ENCODE peak calls at places on chromosomes 6 and 20, in four cellular contexts. K is DMS 273 treated with DMSO at 0.1 percent for 48 hours; G is neural progenitor cell; X is effector memory CD4-positive, alpha-beta T cell. H is an unnamed sample.

GRCh38 chr6:105646391-105646867 is 243.5 kb upstream of the PREP start:
- DNase-seq in G (no peak), K (no peak), X (peak), H (peak)

GRCh38 chr6:64376394-64376793 is 740.8 kb downstream of the PHF3 start:
- DNase-seq in G (peak), X (no peak), K (no peak), H (no peak)

GRCh38 chr6:55886185-55886836 is 10.9 kb upstream of the BMP5 start:
- DNase-seq in G (peak), X (no peak), K (no peak), H (no peak)

GRCh38 chr6:31615748-31616147 is 714 bp downstream of the AIF1 start:
- DNase-seq in G (no peak), X (no peak), K (no peak), H (no peak)

GRCh38 chr6:44386929-44387345 is 569 bp upstream of the CDC5L start:
- DNase-seq in X (no peak), K (no peak), G (no peak), H (no peak)

GRCh38 chr20:15976047-15976731 is 597.1 kb downstream of the KIF16B start:
- DNase-seq in X (no peak), K (peak), G (peak), H (no peak)

GRCh38 chr6:25147191-25147590 is 132.0 kb upstream of the CARMIL1 start:
- DNase-seq in K (no peak), G (no peak), X (no peak), H (no peak)

GRCh38 chr6:30321692-30322388 is 4.9 kb upstream of the TRIM39 start:
- DNase-seq in X (no peak), K (no peak), G (peak), H (no peak)

GRCh38 chr20:61810709-61811565 is 254.7 kb downstream of the TAF4 start:
- DNase-seq in X (no peak), G (no peak), K (no peak), H (no peak)

GRCh38 chr20:62387993-62388635 is 1.2 kb downstream of the RPS21 start:
- DNase-seq in G (no peak), K (no peak), X (no peak), H (no peak)

GRCh38 chr6:10598084-10598960 is 77.2 kb downstream of the GCNT2 start:
- DNase-seq in G (no peak), X (no peak), K (no peak), H (no peak)

GRCh38 chr6:157632821-157633220 is 190.2 kb upstream of the SNX9 start:
- DNase-seq in X (no peak), G (no peak), K (no peak), H (no peak)

GRCh38 chr20:2626853-2627541 is 25.4 kb upstream of the NOP56 start:
- DNase-seq in K (no peak), G (no peak), X (no peak), H (no peak)

GRCh38 chr6:51793393-51793792 is 294.0 kb downstream of the PKHD1 start:
- DNase-seq in X (no peak), K (no peak), G (no peak), H (no peak)

GRCh38 chr20:41248371-41249024 is 69.0 kb downstream of the ZHX3 start:
- DNase-seq in G (no peak), X (no peak), K (no peak), H (no peak)

GRCh38 chr20:25549172-25549865 is 36.0 kb downstream of the NINL start:
- DNase-seq in K (no peak), X (no peak), G (no peak), H (no peak)

GRCh38 chr20:58963060-58963584 is 17.9 kb upstream of the NELFCD start:
- DNase-seq in X (no peak), K (no peak), G (no peak), H (no peak)

GRCh38 chr6:18507561-18507960 is 120.4 kb downstream of the RNF144B start:
- DNase-seq in X (no peak), G (no peak), K (no peak), H (no peak)

GRCh38 chr6:34021001-34021838 is 124.7 kb downstream of the GRM4 start:
- DNase-seq in K (no peak), X (no peak), G (no peak), H (no peak)

GRCh38 chr20:63587781-63588591 is 13.9 kb upstream of the HELZ2 start:
- DNase-seq in K (no peak), X (no peak), G (no peak), H (no peak)

GRCh38 chr6:66961191-66961590 is 1254.2 kb upstream of the EYS start:
- DNase-seq in K (no peak), X (no peak), G (no peak), H (no peak)

GRCh38 chr6:16320533-16321340 is 82.3 kb downstream of the GMPR start:
- DNase-seq in K (peak), G (no peak), X (no peak), H (no peak)

GRCh38 chr20:54550776-54551396 is 75.5 kb downstream of the DOK5 start:
- DNase-seq in K (no peak), G (no peak), X (no peak), H (no peak)

GRCh38 chr20:37615507-37616425 is 78.1 kb upstream of the CTNNBL1 start:
- DNase-seq in G (peak), X (no peak), K (peak), H (no peak)

GRCh38 chr20:44134897-44135810 is 51.8 kb downstream of the JPH2 start:
- DNase-seq in X (no peak), K (no peak), G (no peak), H (no peak)

GRCh38 chr6:2806664-2807063 is 35.0 kb downstream of the SERPINB1 start:
- DNase-seq in G (no peak), X (no peak), K (no peak), H (no peak)

GRCh38 chr6:152195896-152196295 is 388.4 kb downstream of the ESR1 start:
- DNase-seq in K (no peak), G (no peak), X (no peak), H (no peak)

GRCh38 chr20:51542033-51542893 is at the start of gene NFATC2:
- DNase-seq in X (peak), K (no peak), G (peak), H (peak)

H was measured in effector CD4-positive, alpha-beta T cell.